ENCODE peak calls at places on chromosomes 6 and 20, in eight cellular contexts. L is germinal center, B is GM10248, X is NCI-H345, O is psoas muscle, P is cardiac fibroblast, Y is GM12891, T is A172. M is an unnamed sample.

GRCh38 chr6:101613556-101613955 is 220.0 kb downstream of the GRIK2 start:
- DNase-seq in L (no peak), B (no peak), X (no peak), O (no peak), P (no peak), Y (no peak), T (no peak), M (no peak)

GRCh38 chr6:149563203-149563927 is 2.8 kb upstream of the GINM1 start:
- DNase-seq in L (no peak), B (no peak), X (no peak), O (no peak), P (peak; percentile 71), Y (no peak), T (peak; percentile 53), M (no peak)

GRCh38 chr6:121816361-121816760 is 380.9 kb downstream of the GJA1 start:
- DNase-seq in L (no peak), B (no peak), X (no peak), O (no peak), P (peak; percentile 73), Y (no peak), T (no peak), M (no peak)

GRCh38 chr6:160439751-160440150 is 91.6 kb downstream of the SLC22A3 start:
- DNase-seq in L (no peak), B (no peak), X (no peak), O (no peak), P (no peak), Y (no peak), T (no peak), M (no peak)

GRCh38 chr6:24916496-24916895 is 19.3 kb downstream of the RIPOR2 start:
- DNase-seq in L (no peak), B (no peak), X (no peak), O (no peak), P (no peak), Y (no peak), T (no peak), M (no peak)

GRCh38 chr6:54282186-54282585 is 26.1 kb upstream of the TINAG start:
- DNase-seq in L (no peak), B (no peak), X (no peak), O (no peak), P (peak; percentile 61), Y (no peak), T (peak; percentile 93), M (no peak)

GRCh38 chr20:728022-728944 is 40.0 kb downstream of the SLC52A3 start:
- DNase-seq in L (peak; percentile 28), B (peak; percentile 73), X (peak; percentile 72), O (peak; percentile 41), P (peak; percentile 27), Y (peak; percentile 63), T (peak; percentile 13), M (peak; percentile 44)

GRCh38 chr20:2386516-2387179 is 5.9 kb downstream of the TGM6 start:
- DNase-seq in L (no peak), B (no peak), X (no peak), O (no peak), P (peak; percentile 34), Y (no peak), T (peak; percentile 93), M (no peak)

GRCh38 chr6:43951756-43952675 is 175.2 kb downstream of the MRPL14 start:
- DNase-seq in L (no peak), B (no peak), X (no peak), O (no peak), P (no peak), Y (no peak), T (no peak), M (no peak)

GRCh38 chr6:71375676-71376075 is 87.1 kb downstream of the OGFRL1 start:
- DNase-seq in L (no peak), B (no peak), X (no peak), O (no peak), P (peak; percentile 65), Y (no peak), T (no peak), M (no peak)

GRCh38 chr20:61529354-61529753 is 277.3 kb downstream of the CDH4 start:
- DNase-seq in L (no peak), B (no peak), X (no peak), O (no peak), P (no peak), Y (no peak), T (no peak), M (no peak)

GRCh38 chr20:41234546-41234945 is 83.0 kb downstream of the ZHX3 start:
- DNase-seq in L (no peak), B (no peak), X (no peak), O (peak; percentile 34), P (no peak), Y (no peak), T (no peak), M (no peak)

GRCh38 chr6:130198483-130199035 is 24.2 kb downstream of the SAMD3 start:
- DNase-seq in L (no peak), B (no peak), X (no peak), O (no peak), P (no peak), Y (no peak), T (no peak), M (no peak)

GRCh38 chr20:58627212-58628072 is 23.6 kb upstream of the STX16 start:
- DNase-seq in L (no peak), B (peak; percentile 50), X (no peak), O (no peak), P (no peak), Y (peak; percentile 44), T (no peak), M (no peak)

GRCh38 chr20:12924126-12924525 is 84.6 kb upstream of the SPTLC3 start:
- DNase-seq in L (no peak), B (no peak), X (no peak), O (no peak), P (no peak), Y (no peak), T (no peak), M (no peak)

GRCh38 chr20:45463709-45464108 is 5.8 kb upstream of the WFDC2 start:
- DNase-seq in L (no peak), B (no peak), X (no peak), O (no peak), P (no peak), Y (no peak), T (no peak), M (no peak)

GRCh38 chr6:44000164-44000842 is 126.9 kb downstream of the MRPL14 start:
- DNase-seq in L (peak; percentile 57), B (peak; percentile 70), X (peak; percentile 66), O (no peak), P (no peak), Y (no peak), T (peak; percentile 60), M (no peak)

GRCh38 chr6:89411269-89412070 is 603 bp downstream of the RRAGD start:
- DNase-seq in L (peak; percentile 41), B (peak; percentile 61), X (peak; percentile 42), O (peak; percentile 64), P (no peak), Y (peak; percentile 45), T (no peak), M (no peak)

M was measured in CD8-positive, alpha-beta memory T cell.